ENCODE peak calls at places on chromosomes 13 and 19, in nine cellular contexts. V is aorta; W is PC-9; X is naive thymus-derived CD4-positive, alpha-beta T cell; T is fibroblast of lung; P is pancreas; N is cardiac muscle cell; Y is tibial artery; A is uterus. R is an unnamed sample.

GRCh38 chr19:43675269-43675879 is 5.4 kb upstream of the PLAUR start:
- DNase-seq in V (no peak), W (peak; percentile 90), X (no peak), T (peak; percentile 59), P (peak; percentile 34), N (peak; percentile 23), Y (no peak), A (no peak), R (no peak)

GRCh38 chr13:108915634-108916497 is 286.5 kb downstream of the MYO16 start:
- DNase-seq in V (peak; percentile 93), W (peak; percentile 81), X (peak; percentile 50), T (peak; percentile 96), P (peak; percentile 84), N (peak; percentile 92), Y (peak; percentile 93), A (peak; percentile 90), R (peak; percentile 15)

GRCh38 chr19:48250290-48251025 is 5.3 kb downstream of the CARD8 start:
- DNase-seq in V (no peak), W (no peak), X (no peak), T (no peak), P (no peak), N (no peak), Y (no peak), A (no peak), R (no peak)

GRCh38 chr13:111551421-111551820 is 231.0 kb downstream of the TEX29 start:
- DNase-seq in V (peak; percentile 26), W (no peak), X (no peak), T (no peak), P (peak; percentile 65), N (no peak), Y (no peak), A (no peak), R (no peak)

GRCh38 chr13:109131698-109132257 is 502.4 kb downstream of the MYO16 start:
- DNase-seq in V (no peak), W (no peak), X (no peak), T (peak; percentile 37), P (no peak), N (peak; percentile 37), Y (no peak), A (no peak), R (no peak)

GRCh38 chr19:54481326-54481930 is 8.3 kb upstream of the CDC42EP5 start:
- DNase-seq in V (peak; percentile 69), W (peak; percentile 40), X (peak; percentile 20), T (no peak), P (no peak), N (peak; percentile 65), Y (no peak), A (no peak), R (no peak)

GRCh38 chr13:51714663-51715168 is 89.2 kb downstream of the DHRS12 start:
- DNase-seq in V (no peak), W (peak; percentile 44), X (no peak), T (peak; percentile 76), P (no peak), N (no peak), Y (no peak), A (no peak), R (no peak)

GRCh38 chr13:74040200-74040599 is 94.0 kb downstream of the KLF12 start:
- DNase-seq in V (no peak), W (peak; percentile 8), X (no peak), T (peak; percentile 19), P (no peak), N (peak; percentile 44), Y (no peak), A (no peak), R (no peak)

GRCh38 chr19:36821758-36822157 is 16.4 kb downstream of the ZNF790 start:
- DNase-seq in V (no peak), W (no peak), X (no peak), T (no peak), P (no peak), N (no peak), Y (no peak), A (no peak), R (no peak)

DNA sequence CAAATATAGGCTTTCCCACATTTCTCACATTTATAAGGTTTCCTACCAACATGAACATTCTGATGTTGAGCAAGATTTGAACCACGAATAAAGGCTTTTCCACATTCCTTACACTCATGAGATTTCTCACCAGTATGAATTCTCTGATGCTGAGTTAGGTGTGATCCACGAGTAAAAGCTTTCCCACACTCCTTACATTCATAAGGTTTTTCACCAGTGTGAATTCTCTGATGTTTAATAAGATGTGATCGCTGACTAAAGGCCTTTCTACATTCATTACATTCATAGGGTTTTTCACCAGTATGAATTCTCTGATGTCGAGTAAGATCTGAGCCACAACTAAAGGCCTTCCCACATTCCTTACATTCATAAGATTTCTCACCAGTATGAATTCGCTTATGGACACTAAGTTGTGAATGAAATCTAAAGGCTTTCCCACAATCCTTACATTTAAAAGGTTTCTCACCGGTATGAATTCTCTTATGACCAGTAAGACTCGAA is 19.0 kb downstream of the ZNF790 start:
- DNase-seq in V (no peak), W (no peak), X (no peak), T (peak; percentile 9), P (no peak), N (no peak), Y (no peak), A (no peak), R (no peak)
- H3K9me3 ChIP-seq in V (peaks cover 31% of the 10 kb centered on the region), W (peaks cover 80% of the 10 kb centered on the region), X (peaks cover 26% of the 10 kb centered on the region), T (peaks cover 6% of the 10 kb centered on the region), P (peaks cover 3% of the 10 kb centered on the region), N (peaks cover 13% of the 10 kb centered on the region), Y (peaks cover 100% of the 10 kb centered on the region), A (peaks cover 90% of the 10 kb centered on the region), R (peaks cover 24% of the 10 kb centered on the region)

GRCh38 chr13:45522571-45522970 is 57.8 kb downstream of the COG3 start:
- DNase-seq in V (no peak), W (no peak), X (no peak), T (no peak), P (no peak), N (no peak), Y (no peak), A (no peak), R (no peak)

GRCh38 chr13:45518525-45519235 is 53.9 kb downstream of the COG3 start:
- DNase-seq in V (no peak), W (no peak), X (no peak), T (peak; percentile 79), P (no peak), N (peak; percentile 48), Y (no peak), A (no peak), R (no peak)

GRCh38 chr13:45521292-45521691 is 56.6 kb downstream of the COG3 start:
- DNase-seq in V (no peak), W (no peak), X (no peak), T (peak; percentile 60), P (no peak), N (peak; percentile 10), Y (no peak), A (no peak), R (no peak)

GRCh38 chr13:45516757-45517156 is 52.0 kb downstream of the COG3 start:
- DNase-seq in V (no peak), W (no peak), X (no peak), T (no peak), P (no peak), N (no peak), Y (no peak), A (no peak), R (no peak)

GRCh38 chr13:45519473-45519872 is 54.7 kb downstream of the COG3 start:
- DNase-seq in V (no peak), W (no peak), X (no peak), T (no peak), P (no peak), N (no peak), Y (no peak), A (no peak), R (no peak)
- H3K36me3 ChIP-seq in V (peaks cover 5% of the 10 kb centered on the region), W (peaks cover 58% of the 10 kb centered on the region), X (peaks cover 42% of the 10 kb centered on the region), T (peaks cover 9% of the 10 kb centered on the region), P (peaks cover 27% of the 10 kb centered on the region), N (peaks cover 21% of the 10 kb centered on the region), Y (peaks cover 63% of the 10 kb centered on the region), A (no peaks in the 10 kb centered on the region), R (no peaks in the 10 kb centered on the region)

GRCh38 chr19:57288373-57288772 is 8.1 kb downstream of the ZNF460 start:
- DNase-seq in V (no peak), W (no peak), X (no peak), T (no peak), P (no peak), N (no peak), Y (no peak), A (no peak), R (no peak)
- H3K9me3 ChIP-seq in V (peaks cover 32% of the 10 kb centered on the region), W (peaks cover 13% of the 10 kb centered on the region), X (peaks cover 15% of the 10 kb centered on the region), T (peaks cover 6% of the 10 kb centered on the region), P (no peaks in the 10 kb centered on the region), N (no peaks in the 10 kb centered on the region), Y (peaks cover 76% of the 10 kb centered on the region), A (peaks cover 74% of the 10 kb centered on the region), R (no peaks in the 10 kb centered on the region)

GRCh38 chr19:41422955-41423354 is 4.2 kb downstream of the B3GNT8 start:
- DNase-seq in V (no peak), W (no peak), X (no peak), T (no peak), P (no peak), N (no peak), Y (no peak), A (no peak), R (no peak)

GRCh38 chr19:41422456-41422855 is 4.7 kb downstream of the B3GNT8 start:
- DNase-seq in V (no peak), W (no peak), X (no peak), T (no peak), P (no peak), N (no peak), Y (no peak), A (no peak), R (no peak)

GRCh38 chr19:41420101-41420880 is 6.9 kb downstream of the B3GNT8 start:
- DNase-seq in V (no peak), W (no peak), X (no peak), T (no peak), P (no peak), N (no peak), Y (no peak), A (no peak), R (no peak)

GRCh38 chr19:41421973-41422372 is 5.2 kb downstream of the B3GNT8 start:
- DNase-seq in V (no peak), W (no peak), X (no peak), T (no peak), P (no peak), N (no peak), Y (no peak), A (no peak), R (no peak)

DNA sequence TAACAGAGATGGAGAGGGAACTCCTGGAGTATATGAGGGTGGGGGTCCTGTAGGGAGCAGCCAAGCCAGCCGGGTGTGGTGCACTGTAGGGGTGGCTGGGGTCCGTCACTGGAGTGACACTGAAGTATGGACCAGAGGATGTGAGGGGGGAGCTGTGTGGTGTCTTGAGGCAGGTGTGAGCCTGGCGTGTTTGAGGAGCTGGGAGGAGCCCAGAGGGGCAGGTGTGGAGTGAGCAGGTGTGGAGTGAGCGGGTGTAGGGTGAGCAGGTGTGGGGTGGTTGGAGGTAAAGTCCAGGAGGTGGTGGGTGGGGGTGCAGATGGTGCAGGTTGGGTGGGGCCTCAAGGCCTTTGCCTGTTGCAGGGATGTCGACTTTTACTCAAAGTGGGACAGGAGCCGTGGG is 5.9 kb downstream of the B3GNT8 start:
- DNase-seq in V (no peak), W (no peak), X (no peak), T (no peak), P (no peak), N (no peak), Y (no peak), A (no peak), R (no peak)
- H3K36me3 ChIP-seq in V (peaks cover 8% of the 10 kb centered on the region), W (peaks cover 2% of the 10 kb centered on the region), X (peaks cover 3% of the 10 kb centered on the region), T (peaks cover 15% of the 10 kb centered on the region), P (peaks cover 40% of the 10 kb centered on the region), N (peaks cover 22% of the 10 kb centered on the region), Y (peaks cover 86% of the 10 kb centered on the region), A (no peaks in the 10 kb centered on the region), R (peaks cover 56% of the 10 kb centered on the region)